ENCODE peak calls at places on chromosomes 4 and X, in eight cellular contexts. D is stimulated activated CD8-positive, alpha-beta memory T cell treated with anti-CD3 and anti-CD28 coated beads, Interleukin-12 subunit alpha, Interleukin-12 subunit beta, amount 100 ng/mL, for 4 hours; R is T follicular helper cell; S is HL-60; F is NCI-H2171; Z is KG1; E is GM20000; H is AG20443. X is an unnamed sample.

GRCh38 chr4:137509855-137510282 is 22.4 kb downstream of the PCDH18 start:
- DNase-seq in D (no peak), R (no peak), S (no peak), F (no peak), Z (no peak), E (no peak), H (no peak), X (no peak)

GRCh38 chr4:86329431-86329830 is 30.4 kb downstream of the MAPK10 start:
- DNase-seq in D (no peak), R (no peak), S (no peak), F (no peak), Z (no peak), E (no peak), H (no peak), X (no peak)

GRCh38 chrX:40174594-40175415 is 77.0 kb upstream of the BCOR start:
- DNase-seq in D (peak; percentile 32), R (no peak), S (peak; percentile 36), F (no peak), Z (peak; percentile 4), E (peak; percentile 44), H (peak; percentile 49), X (peak; percentile 59)

GRCh38 chr4:38202223-38202622 is 242.0 kb downstream of the PTTG2 start:
- DNase-seq in D (no peak), R (no peak), S (no peak), F (no peak), Z (no peak), E (no peak), H (no peak), X (no peak)

GRCh38 chr4:42654606-42655005 is 2.3 kb downstream of the ATP8A1 start:
- DNase-seq in D (no peak), R (no peak), S (no peak), F (no peak), Z (no peak), E (peak; percentile 35), H (peak; percentile 58), X (peak; percentile 36)

GRCh38 chr4:102578819-102579218 is 77.7 kb downstream of the NFKB1 start:
- DNase-seq in D (no peak), R (no peak), S (no peak), F (no peak), Z (no peak), E (no peak), H (no peak), X (no peak)

GRCh38 chr4:38119663-38120374 is 159.6 kb downstream of the PTTG2 start:
- DNase-seq in D (no peak), R (no peak), S (no peak), F (no peak), Z (no peak), E (no peak), H (peak; percentile 80), X (no peak)

GRCh38 chr4:133812954-133813353 is 388.6 kb downstream of the PABPC4L start:
- DNase-seq in D (no peak), R (no peak), S (no peak), F (no peak), Z (no peak), E (no peak), H (no peak), X (no peak)

GRCh38 chrX:23779025-23779424 is 3.9 kb upstream of the SAT1 start:
- DNase-seq in D (no peak), R (no peak), S (no peak), F (no peak), Z (no peak), E (no peak), H (peak; percentile 23), X (no peak)

GRCh38 chr4:2794707-2795557 is 2.0 kb downstream of the SH3BP2 start:
- DNase-seq in D (no peak), R (no peak), S (peak; percentile 63), F (no peak), Z (no peak), E (no peak), H (peak; percentile 61), X (no peak)